ENCODE peak calls at places on chromosomes 4 and X, in five cellular contexts. E, J, M, F and I are unnamed samples.

GRCh38 chr4:67052981-67053380 is 492.3 kb downstream of the CENPC start:
- DNase-seq in J (no peak), E (no peak), M (no peak), F (no peak), I (no peak)

GRCh38 chr4:7687796-7688195 is 251.9 kb downstream of the AFAP1 start:
- DNase-seq in F (no peak), J (no peak), E (no peak), M (no peak), I (no peak)

GRCh38 chr4:2258091-2259035 is 3.5 kb downstream of the MXD4 start:
- DNase-seq in E (peak; percentile 14), F (peak; percentile 48), J (no peak), M (no peak), I (no peak)

GRCh38 chr4:13546855-13547562 is 2.7 kb upstream of the NKX3-2 start:
- DNase-seq in J (no peak), M (no peak), E (no peak), F (no peak), I (no peak)

GRCh38 chr4:138500869-138501268 is 258.7 kb upstream of the SLC7A11 start:
- DNase-seq in M (no peak), J (no peak), E (no peak), F (no peak), I (no peak)

GRCh38 chrX:8743126-8743732 is 11.3 kb upstream of the ANOS1 start:
- DNase-seq in M (peak; percentile 17), F (no peak), E (no peak), J (no peak), I (peak; percentile 53)

GRCh38 chr4:80566203-80566872 is 230.8 kb downstream of the CFAP299 start:
- DNase-seq in F (no peak), M (no peak), E (no peak), J (no peak), I (no peak)

GRCh38 chrX:40176256-40176978 is 78.7 kb upstream of the BCOR start:
- DNase-seq in M (peak; percentile 35), F (no peak), J (peak; percentile 32), E (peak; percentile 76), I (peak; percentile 83)

GRCh38 chr4:17166954-17167353 is 268.5 kb upstream of the LDB2 start:
- DNase-seq in F (no peak), M (no peak), E (peak; percentile 25), J (peak; percentile 55), I (no peak)

GRCh38 chr4:74370912-74371311 is 6.0 kb downstream of the EREG start:
- DNase-seq in F (no peak), J (peak; percentile 39), M (peak; percentile 65), E (no peak), I (no peak)

GRCh38 chr4:71221510-71222466 is 117.0 kb upstream of the SLC4A4 start:
- DNase-seq in F (no peak), J (no peak), E (no peak), M (no peak), I (no peak)

GRCh38 chr4:112633477-112634235 is 3.1 kb downstream of the ZGRF1 start:
- DNase-seq in E (no peak), J (peak; percentile 23), M (peak; percentile 18), F (no peak), I (no peak)

GRCh38 chrX:97000682-97001393 is 117.1 kb downstream of the RPA4 start:
- DNase-seq in J (no peak), E (no peak), M (no peak), F (no peak), I (no peak)

GRCh38 chr4:4860803-4861591 is 1.5 kb downstream of the MSX1 start:
- DNase-seq in J (no peak), E (peak; percentile 31), M (peak; percentile 29), F (no peak), I (no peak)

GRCh38 chr4:87033902-87034301 is 99.1 kb downstream of the AFF1 start:
- DNase-seq in M (no peak), J (no peak), F (no peak), E (no peak), I (no peak)

GRCh38 chrX:30674799-30675198 is 21.6 kb downstream of the GK start:
- DNase-seq in M (no peak), E (no peak), J (no peak), F (no peak), I (no peak)

GRCh38 chrX:928606-929005 is 283.8 kb downstream of the CRLF2 start:
- DNase-seq in J (no peak), M (no peak), E (no peak), F (no peak), I (no peak)

GRCh38 chr4:125390126-125390525 is 75.4 kb downstream of the FAT4 start:
- DNase-seq in E (no peak), J (peak; percentile 86), F (no peak), M (no peak), I (no peak)

GRCh38 chr4:69095301-69095731 is 958 bp upstream of the UGT2B7 start:
- DNase-seq in F (no peak), E (no peak), J (peak; percentile 89), M (peak; percentile 89), I (no peak)

GRCh38 chrX:65681810-65682209 is 14.4 kb downstream of the MSN start:
- DNase-seq in E (no peak), J (no peak), F (no peak), M (no peak), I (no peak)
- H3K4me1 ChIP-seq in E (peaks cover 97% of the 10 kb centered on the region), J (peaks cover 5% of the 10 kb centered on the region), F (no peaks in the 10 kb centered on the region), M (no peaks in the 10 kb centered on the region), I (peaks cover 18% of the 10 kb centered on the region)

GRCh38 chr4:173248690-173249089 is 80.1 kb downstream of the GALNT7 start:
- DNase-seq in J (no peak), M (no peak), E (no peak), F (no peak), I (no peak)
- H3K4me1 ChIP-seq in J (peaks cover 3% of the 10 kb centered on the region), M (no peaks in the 10 kb centered on the region), E (no peaks in the 10 kb centered on the region), F (no peaks in the 10 kb centered on the region), I (no peaks in the 10 kb centered on the region)

GRCh38 chr4:147836807-147837206 is 104.9 kb downstream of the ARHGAP10 start:
- DNase-seq in F (no peak), M (no peak), J (no peak), E (no peak), I (no peak)

GRCh38 chr4:147833741-147834140 is 101.9 kb downstream of the ARHGAP10 start:
- DNase-seq in J (no peak), F (no peak), M (no peak), E (no peak), I (no peak)

GRCh38 chr4:147831452-147832192 is 99.7 kb downstream of the ARHGAP10 start:
- DNase-seq in M (no peak), F (no peak), J (peak; percentile 90), E (no peak), I (peak; percentile 56)

GRCh38 chr4:147833254-147833653 is 101.4 kb downstream of the ARHGAP10 start:
- DNase-seq in J (peak; percentile 51), E (no peak), F (no peak), M (no peak), I (no peak)

GRCh38 chr4:147834480-147834879 is 102.6 kb downstream of the ARHGAP10 start:
- DNase-seq in E (no peak), M (no peak), J (no peak), F (no peak), I (no peak)
- H3K4me1 ChIP-seq in E (peaks cover 58% of the 10 kb centered on the region), M (no peaks in the 10 kb centered on the region), J (peaks cover 15% of the 10 kb centered on the region), F (peaks cover 13% of the 10 kb centered on the region), I (no peaks in the 10 kb centered on the region)

DNA sequence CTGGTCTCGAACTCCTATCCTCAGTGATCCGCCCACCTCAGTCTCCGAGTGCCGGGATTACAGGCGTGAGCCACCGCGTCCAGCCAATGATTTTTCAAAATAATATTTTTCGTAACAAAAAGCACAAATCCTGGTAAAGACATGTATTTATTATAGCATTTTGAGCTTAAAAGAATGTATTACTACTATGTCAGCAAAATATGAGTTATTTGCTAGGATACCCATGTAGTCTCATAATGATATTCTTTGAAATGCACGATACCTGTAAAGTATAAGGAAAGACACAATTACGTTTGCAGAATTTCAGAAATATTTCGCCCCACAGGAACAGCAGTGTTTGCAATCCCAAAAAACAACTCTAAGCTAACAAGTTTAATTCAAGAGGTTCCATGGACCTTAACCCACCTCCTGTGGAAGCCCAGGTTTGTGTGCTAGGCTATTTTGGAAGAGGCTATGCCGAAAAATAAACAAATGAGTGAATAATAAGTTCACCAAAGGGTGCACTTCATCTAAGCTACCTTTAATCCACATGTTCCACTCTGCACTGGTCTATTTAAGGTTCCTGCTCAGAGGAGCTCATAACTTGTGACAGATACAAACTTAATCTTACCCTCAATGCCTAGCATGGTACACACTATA is 5.2 kb downstream of the FRYL start:
- DNase-seq in F (no peak), M (no peak), E (no peak), J (no peak), I (no peak)
- H3K4me1 ChIP-seq in F (peaks cover 4% of the 10 kb centered on the region), M (peaks cover 38% of the 10 kb centered on the region), E (peaks cover 99% of the 10 kb centered on the region), J (peaks cover 3% of the 10 kb centered on the region), I (peaks cover 40% of the 10 kb centered on the region)

DNA sequence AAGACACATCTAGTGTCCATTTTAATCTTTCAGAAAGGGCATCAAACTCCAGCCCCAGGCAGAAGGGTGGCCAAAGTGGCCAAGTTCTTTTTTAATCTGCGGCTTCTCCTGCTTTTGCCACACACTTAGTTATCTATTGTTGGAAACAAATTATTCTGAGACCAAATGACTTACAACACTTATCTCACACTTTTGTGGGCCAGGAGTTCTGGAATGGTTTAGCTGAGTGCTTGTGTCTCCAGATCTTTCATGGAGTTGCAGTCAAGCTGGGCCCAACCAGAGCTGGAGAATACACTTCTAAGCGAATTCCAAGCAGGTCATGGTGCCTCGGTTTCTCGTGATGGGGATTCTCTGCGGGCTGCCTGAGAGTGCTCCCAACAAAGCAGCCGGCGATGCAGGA is 4.0 kb downstream of the TXK start:
- DNase-seq in J (no peak), F (no peak), M (no peak), E (no peak), I (no peak)
- H3K4me1 ChIP-seq in J (peaks cover 7% of the 10 kb centered on the region), F (peaks cover 6% of the 10 kb centered on the region), M (no peaks in the 10 kb centered on the region), E (peaks cover 61% of the 10 kb centered on the region), I (peaks cover 15% of the 10 kb centered on the region)